ENCODE peak calls at places on chromosomes 6 and 20, in five cellular contexts. H is brain microvascular endothelial cell; U is CD8-positive, alpha-beta T cell; T is fibroblast of mammary gland; I is GM20000. Z is an unnamed sample.

GRCh38 chr6:150720774-150721233 is 121.1 kb downstream of the PLEKHG1 start:
- DNase-seq in H (peak; percentile 13), U (no peak), T (no peak), I (peak; percentile 72), Z (no peak)

GRCh38 chr6:158270389-158271127 is 41.7 kb upstream of the TULP4 start:
- DNase-seq in H (no peak), U (no peak), T (no peak), I (no peak), Z (no peak)

GRCh38 chr20:38123021-38123587 is 42.0 kb downstream of the TGM2 start:
- DNase-seq in H (no peak), U (no peak), T (no peak), I (no peak), Z (no peak)

GRCh38 chr20:33568378-33569289 is 78.7 kb downstream of the CBFA2T2 start:
- DNase-seq in H (no peak), U (no peak), T (no peak), I (peak; percentile 32), Z (no peak)

GRCh38 chr6:12577124-12577845 is 139.3 kb upstream of the PHACTR1 start:
- DNase-seq in H (peak; percentile 86), U (no peak), T (no peak), I (no peak), Z (no peak)

GRCh38 chr6:108771421-108771820 is 76.8 kb upstream of the ARMC2 start:
- DNase-seq in H (no peak), U (no peak), T (peak; percentile 72), I (no peak), Z (no peak)

GRCh38 chr6:28978959-28979561 is 26.1 kb downstream of the ZNF311 start:
- DNase-seq in H (no peak), U (no peak), T (no peak), I (peak; percentile 45), Z (no peak)

GRCh38 chr6:54719633-54720032 is 126.9 kb upstream of the FAM83B start:
- DNase-seq in H (no peak), U (no peak), T (no peak), I (no peak), Z (no peak)

GRCh38 chr6:148367418-148368024 is 24.9 kb downstream of the SASH1 start:
- DNase-seq in H (peak; percentile 51), U (no peak), T (peak; percentile 82), I (no peak), Z (no peak)

GRCh38 chr6:28953039-28953872 is 29.5 kb upstream of the TRIM27 start:
- DNase-seq in H (peak; percentile 69), U (peak; percentile 39), T (peak; percentile 68), I (peak; percentile 80), Z (no peak)

DNA sequence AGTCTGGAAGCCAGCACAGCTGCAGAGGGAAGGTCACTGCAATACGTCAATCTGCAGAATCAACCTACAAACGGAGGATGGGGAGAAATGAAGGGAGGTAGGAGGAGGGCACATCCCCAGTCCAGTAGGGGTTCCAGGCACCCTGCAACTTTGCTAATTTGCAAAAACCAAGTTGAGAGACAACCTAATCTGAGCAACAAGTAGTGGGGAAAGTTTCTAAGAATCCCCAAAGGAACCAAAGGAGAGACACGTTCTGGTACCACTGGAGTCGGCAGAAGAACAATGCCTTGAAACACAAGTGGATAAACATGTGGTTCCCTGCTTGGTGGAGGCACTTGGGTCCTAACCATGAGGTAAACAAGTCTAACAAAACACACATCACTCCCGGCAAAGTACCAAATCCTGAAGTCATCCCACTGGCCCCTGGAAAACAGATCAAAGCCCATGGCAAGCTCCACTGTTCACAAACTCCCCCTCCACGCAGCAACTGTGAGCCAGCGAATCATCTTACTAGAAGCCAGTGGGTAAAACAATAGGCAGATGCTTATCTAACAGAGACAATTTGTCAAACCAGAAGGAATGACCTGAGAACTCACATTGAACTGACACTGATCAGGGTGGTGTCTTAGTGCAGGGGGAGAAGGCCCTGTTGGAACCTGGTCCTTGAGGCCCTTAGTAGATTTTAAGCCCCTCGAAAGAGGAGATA is 4.7 kb downstream of the MRPS18A start:
- DNase-seq in H (no peak), U (no peak), T (peak; percentile 36), I (no peak), Z (no peak)
- TF ChIP-seq CTCF in H (no peak), U (no peak), T (no peak), I (no peak), Z (no peak)

GRCh38 chr6:84779917-84780316 is 15.5 kb upstream of the TBX18 start:
- DNase-seq in H (no peak), U (no peak), T (no peak), I (no peak), Z (no peak)

GRCh38 chr6:84776392-84776791 is 12.0 kb upstream of the TBX18 start:
- DNase-seq in H (no peak), U (no peak), T (no peak), I (no peak), Z (no peak)

GRCh38 chr6:84777888-84778287 is 13.5 kb upstream of the TBX18 start:
- DNase-seq in H (peak; percentile 75), U (no peak), T (peak; percentile 84), I (no peak), Z (no peak)

GRCh38 chr6:84774174-84775158 is 10.1 kb upstream of the TBX18 start:
- DNase-seq in H (peak; percentile 62), U (no peak), T (peak; percentile 51), I (peak; percentile 72), Z (no peak)

GRCh38 chr6:84779380-84779779 is 15.0 kb upstream of the TBX18 start:
- DNase-seq in H (no peak), U (no peak), T (no peak), I (no peak), Z (no peak)
- TF ChIP-seq CTCF in H (peak; percentile 51), U (no peak), T (peak; percentile 22), I (no peak), Z (no peak)

GRCh38 chr20:58045156-58045555 is 183.3 kb downstream of the ANKRD60 start:
- DNase-seq in H (no peak), U (no peak), T (peak; percentile 1), I (no peak), Z (no peak)

GRCh38 chr20:58043866-58044140 is 184.7 kb downstream of the ANKRD60 start:
- DNase-seq in H (no peak), U (no peak), T (no peak), I (no peak), Z (no peak)

GRCh38 chr20:58044286-58044685 is 184.2 kb downstream of the ANKRD60 start:
- DNase-seq in H (no peak), U (no peak), T (no peak), I (no peak), Z (no peak)

GRCh38 chr20:58046311-58046710 is 182.1 kb downstream of the ANKRD60 start:
- DNase-seq in H (no peak), U (no peak), T (no peak), I (no peak), Z (no peak)

DNA sequence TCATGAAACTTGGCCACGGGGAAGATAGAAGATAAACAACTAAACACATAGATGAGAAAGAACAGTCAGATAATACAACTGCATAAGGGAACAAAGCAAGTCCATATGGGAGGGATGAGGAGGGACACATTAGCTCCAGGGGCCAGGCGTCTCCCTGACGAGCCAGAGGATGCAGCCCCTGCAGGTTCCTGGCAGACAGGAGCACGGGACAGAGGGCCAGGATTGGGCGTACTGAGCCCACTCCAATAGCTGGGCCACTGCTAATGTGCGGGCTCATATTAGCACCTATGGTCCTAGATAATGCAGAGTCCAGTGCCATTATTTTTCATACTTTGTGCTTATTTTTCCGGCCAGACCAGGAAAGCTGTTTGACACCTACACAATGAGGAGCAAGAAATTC is 182.9 kb downstream of the ANKRD60 start:
- DNase-seq in H (no peak), U (no peak), T (no peak), I (no peak), Z (no peak)
- TF ChIP-seq CTCF in H (no peak), U (no peak), T (no peak), I (no peak), Z (no peak)

GRCh38 chr20:56166781-56167465 is 81.6 kb upstream of the MC3R start:
- DNase-seq in H (no peak), U (no peak), T (no peak), I (no peak), Z (no peak)

GRCh38 chr20:56175884-56176283 is 72.6 kb upstream of the MC3R start:
- DNase-seq in H (no peak), U (no peak), T (no peak), I (no peak), Z (no peak)

GRCh38 chr20:56174416-56174815 is 74.1 kb upstream of the MC3R start:
- DNase-seq in H (no peak), U (no peak), T (no peak), I (no peak), Z (no peak)

DNA sequence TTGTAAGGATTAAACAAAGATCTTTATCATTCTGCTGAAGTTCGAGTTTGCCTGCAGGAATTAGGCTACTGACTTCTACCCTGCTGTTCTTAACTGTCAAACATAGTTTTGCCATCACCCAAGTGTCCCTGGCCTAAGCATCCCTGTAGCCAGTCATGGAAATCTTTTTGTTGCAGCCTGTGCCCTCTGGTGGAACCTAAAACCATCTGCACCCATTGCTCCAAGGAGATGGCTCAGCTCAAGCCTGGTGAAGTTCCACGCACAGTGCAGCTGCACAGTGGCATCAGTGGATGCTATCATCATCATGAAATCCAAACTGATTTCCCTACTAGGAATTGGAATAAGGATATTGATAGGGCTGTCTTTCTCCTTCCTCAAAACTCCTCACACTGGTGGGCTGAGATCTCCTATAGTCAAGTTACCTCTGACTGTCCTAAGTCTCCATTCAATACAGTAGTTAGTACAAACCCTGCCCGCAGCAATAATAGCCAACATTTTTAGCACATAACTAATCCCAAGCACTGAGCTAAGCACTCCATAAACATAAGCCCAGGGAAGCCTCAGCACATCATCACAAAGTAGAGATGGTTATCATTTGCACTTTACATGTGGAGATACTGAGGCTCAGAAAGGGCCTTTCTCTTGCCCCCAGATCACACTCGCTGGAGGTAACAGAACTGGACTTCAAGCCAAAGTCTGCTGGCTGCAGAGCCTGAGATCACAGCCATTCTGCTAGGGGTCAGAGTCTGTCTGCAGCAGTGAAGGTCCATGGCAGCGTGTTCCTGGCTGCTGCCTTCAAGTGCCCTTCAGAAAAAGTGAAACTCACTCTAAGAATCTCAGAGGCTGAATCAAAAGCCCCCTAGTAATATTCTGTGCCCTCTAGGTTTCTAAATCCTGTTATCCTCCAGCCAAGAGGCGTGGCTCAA is 77.2 kb upstream of the MC3R start:
- DNase-seq in H (no peak), U (no peak), T (no peak), I (no peak), Z (no peak)
- TF ChIP-seq CTCF in H (no peak), U (no peak), T (no peak), I (no peak), Z (no peak)

DNA sequence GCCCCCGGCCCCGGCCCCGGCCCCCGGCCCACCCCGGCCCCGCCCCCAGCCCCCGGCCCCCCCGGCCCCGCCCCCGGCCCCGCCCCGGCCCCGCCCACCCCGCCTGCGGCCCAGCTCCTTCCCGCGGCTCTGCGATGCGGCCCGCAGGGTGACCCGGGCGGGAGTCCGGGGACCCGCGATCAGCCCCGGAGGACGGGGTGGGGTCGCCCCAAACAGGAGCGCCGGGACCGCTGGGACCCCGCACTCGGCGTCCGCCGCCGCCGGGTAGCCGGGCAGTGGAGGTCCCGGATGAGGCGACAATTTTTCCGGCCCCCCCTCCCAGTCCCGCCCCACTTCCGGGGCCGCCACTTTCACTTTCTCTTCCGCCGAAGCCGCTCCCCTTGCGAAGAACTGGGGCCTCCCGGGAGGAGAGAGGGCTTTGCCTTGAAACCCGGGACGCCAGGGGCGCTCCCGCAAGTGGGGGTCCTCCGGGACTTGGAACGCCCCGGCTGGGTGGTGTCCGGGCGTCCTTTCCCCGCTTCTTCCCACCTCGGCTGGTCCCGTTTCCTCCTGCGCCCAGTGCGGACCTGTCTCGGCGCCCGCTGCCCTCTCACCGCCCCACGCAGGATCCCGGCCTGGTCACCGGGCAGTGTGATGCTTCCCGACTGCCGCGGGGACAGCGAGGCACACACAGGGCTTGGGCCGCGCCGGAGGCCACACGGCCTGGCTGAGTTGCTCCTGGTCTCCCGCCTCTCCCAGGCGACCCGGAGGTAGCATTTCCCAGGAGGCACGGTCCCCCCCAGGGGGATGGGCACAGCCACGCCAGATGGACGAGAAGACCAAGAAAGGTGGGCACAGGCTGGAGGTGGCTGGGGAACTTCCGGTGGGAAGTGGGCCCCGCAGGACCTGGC is at the start of gene RBCK1:
- DNase-seq in H (peak; percentile 56), U (peak; percentile 88), T (peak; percentile 67), I (peak; percentile 100), Z (peak; percentile 78)
- TF ChIP-seq CTCF in H (no peak), U (no peak), T (no peak), I (no peak), Z (no peak)

Z was measured in CD14-positive monocyte.